ENCODE peak calls at places on chromosomes 5 and 9, in four cellular contexts. J, Y, Q and X are unnamed samples.
A peak's percentile ranks its signal among the peaks of the same experiment; 100 is the strongest.

GRCh38 chr5:138177936-138178515 is 404 bp downstream of the BRD8 start:
- DNase-seq in J (no peak), Y (peak; percentile 58), Q (peak; percentile 6), X (no peak)

GRCh38 chr9:101458955-101459631 is 23.5 kb upstream of the ALDOB start:
- DNase-seq in Q (peak; percentile 63), Y (peak; percentile 57), J (peak; percentile 63), X (no peak)

GRCh38 chr9:126763130-126763764 is 41.6 kb upstream of the ZBTB43 start:
- DNase-seq in Y (no peak), Q (no peak), J (no peak), X (no peak)

GRCh38 chr9:85453850-85454249 is 287.9 kb downstream of the AGTPBP1 start:
- DNase-seq in J (no peak), Y (no peak), Q (no peak), X (no peak)

GRCh38 chr9:135034106-135034505 is 53.4 kb upstream of the OLFM1 start:
- DNase-seq in Q (no peak), Y (no peak), J (no peak), X (peak; percentile 27)

GRCh38 chr5:146565764-146566163 is 49.8 kb upstream of the GPR151 start:
- DNase-seq in J (peak; percentile 73), Y (peak; percentile 56), Q (peak; percentile 22), X (no peak)

GRCh38 chr9:91111226-91111625 is 250.5 kb downstream of the AUH start:
- DNase-seq in J (no peak), Y (no peak), Q (no peak), X (no peak)

GRCh38 chr5:73544429-73545402 is 20.7 kb downstream of the ANKRA2 start:
- DNase-seq in Q (no peak), J (no peak), Y (no peak), X (peak; percentile 67)

GRCh38 chr9:17799383-17799782 is 220.5 kb downstream of the SH3GL2 start:
- DNase-seq in Q (no peak), Y (no peak), J (no peak), X (no peak)

GRCh38 chr5:56003179-56003578 is 8.4 kb upstream of the IL6ST start:
- DNase-seq in Y (no peak), Q (no peak), J (no peak), X (no peak)

GRCh38 chr5:180235846-180236245 is 26.8 kb upstream of the RASGEF1C start:
- DNase-seq in Q (no peak), Y (no peak), J (no peak), X (no peak)

GRCh38 chr9:129888085-129888808 is 53.0 kb downstream of the USP20 start:
- DNase-seq in Q (no peak), J (no peak), Y (peak; percentile 79), X (peak; percentile 79)

GRCh38 chr9:134371731-134372130 is 45.5 kb downstream of the RXRA start:
- DNase-seq in Y (no peak), J (no peak), Q (no peak), X (peak; percentile 93)

GRCh38 chr5:157930710-157931109 is 71.8 kb upstream of the CLINT1 start:
- DNase-seq in Y (no peak), Q (no peak), J (no peak), X (no peak)

GRCh38 chr9:124045076-124045829 is 33.7 kb downstream of the LHX2 start:
- DNase-seq in Q (no peak), J (no peak), Y (no peak), X (peak; percentile 77)

GRCh38 chr9:134494905-134495304 is 146.7 kb upstream of the COL5A1 start:
- DNase-seq in J (no peak), Q (no peak), Y (no peak), X (peak; percentile 33)

GRCh38 chr5:175254155-175254554 is 189.8 kb downstream of the DRD1 start:
- DNase-seq in J (no peak), Y (no peak), Q (no peak), X (no peak)